ENCODE peak calls at places on chromosomes 16 and 17, in five cellular contexts. A is gastrocnemius medialis, N is GM13977, Y is mesothelial cell of epicardium, G is endodermal cell. D is an unnamed sample.

GRCh38 chr16:55052335-55053070 is 121.8 kb downstream of the IRX5 start:
- DNase-seq in Y (peak), N (no peak), G (peak), A (no peak), D (peak)

GRCh38 chr16:70428178-70428998 is 10.5 kb downstream of the ST3GAL2 start:
- DNase-seq in Y (peak), N (peak), G (peak), A (peak), D (no peak)

GRCh38 chr17:39706921-39707337 is 7.1 kb downstream of the ERBB2 start:
- DNase-seq in G (no peak), Y (no peak), A (no peak), N (no peak), D (no peak)

GRCh38 chr17:3963214-3964201 is 729 bp downstream of the ATP2A3 start:
- DNase-seq in Y (no peak), G (peak), A (no peak), N (peak), D (no peak)

GRCh38 chr16:29717113-29717512 is 28.7 kb downstream of the C16orf54 start:
- DNase-seq in G (no peak), Y (no peak), A (no peak), N (no peak), D (no peak)

GRCh38 chr16:60091076-60091475 is 1357.0 kb upstream of the GOT2 start:
- DNase-seq in Y (no peak), G (no peak), A (no peak), N (no peak), D (no peak)

GRCh38 chr17:34378664-34379101 is 15.7 kb upstream of the CCL1 start:
- DNase-seq in A (no peak), Y (no peak), N (peak), G (peak), D (no peak)

GRCh38 chr17:7836596-7837374 is 2.8 kb downstream of the KDM6B start:
- DNase-seq in N (peak), G (peak), A (peak), Y (peak), D (peak)

GRCh38 chr17:40437095-40437732 is 6.0 kb upstream of the IGFBP4 start:
- DNase-seq in A (no peak), G (no peak), N (no peak), Y (no peak), D (no peak)

GRCh38 chr17:72393553-72393952 is 272.7 kb downstream of the SOX9 start:
- DNase-seq in Y (no peak), A (no peak), N (no peak), G (no peak), D (no peak)

GRCh38 chr16:21235199-21235585 is 1.7 kb downstream of the ANKS4B start:
- DNase-seq in G (no peak), Y (no peak), A (no peak), N (no peak), D (no peak)

GRCh38 chr17:60305141-60305540 is 86.8 kb downstream of the USP32 start:
- DNase-seq in N (no peak), A (no peak), Y (no peak), G (no peak), D (no peak)

GRCh38 chr16:81585785-81586184 is 141.2 kb downstream of the CMIP start:
- DNase-seq in G (peak), N (no peak), Y (no peak), A (no peak), D (no peak)

GRCh38 chr16:67257486-67258159 is 8.8 kb downstream of the SLC9A5 start:
- DNase-seq in Y (no peak), N (no peak), A (no peak), G (no peak), D (no peak)

GRCh38 chr17:77948690-77949114 is 9.8 kb upstream of the TNRC6C start:
- DNase-seq in G (peak), A (no peak), Y (no peak), N (no peak), D (no peak)

GRCh38 chr16:51133691-51134090 is 17.4 kb downstream of the SALL1 start:
- DNase-seq in A (no peak), Y (no peak), N (no peak), G (peak), D (no peak)

GRCh38 chr17:71467719-71468118 is 653.1 kb upstream of the SOX9 start:
- DNase-seq in N (no peak), A (no peak), G (no peak), Y (no peak), D (no peak)

GRCh38 chr17:76501827-76502307 is 644 bp upstream of the RHBDF2 start:
- DNase-seq in N (no peak), Y (no peak), A (no peak), G (no peak), D (no peak)

GRCh38 chr17:61420128-61420527 is 20.5 kb downstream of the TBX2 start:
- DNase-seq in N (no peak), Y (peak), A (no peak), G (no peak), D (no peak)

GRCh38 chr16:64627288-64627687 is 494.6 kb downstream of the CDH11 start:
- DNase-seq in A (no peak), G (peak), N (no peak), Y (no peak), D (no peak)

GRCh38 chr17:58231644-58232043 is 6.7 kb upstream of the LPO start:
- DNase-seq in A (no peak), N (no peak), Y (no peak), G (no peak), D (no peak)

GRCh38 chr17:33284022-33284421 is 9.1 kb downstream of the ASIC2 start:
- DNase-seq in N (no peak), Y (no peak), G (no peak), A (no peak), D (no peak)

GRCh38 chr17:1830288-1830687 is 483 bp downstream of the RPA1 start:
- DNase-seq in N (no peak), G (peak), A (no peak), Y (no peak), D (no peak)

GRCh38 chr17:40909755-40910154 is 24.7 kb upstream of the KRT20 start:
- DNase-seq in A (no peak), Y (no peak), G (no peak), N (no peak), D (no peak)

GRCh38 chr17:32275060-32276042 is 9.7 kb downstream of the RHBDL3 start:
- DNase-seq in N (no peak), G (peak), A (no peak), Y (no peak), D (no peak)

GRCh38 chr17:55709984-55710383 is 12.7 kb downstream of the TMEM100 start:
- DNase-seq in A (peak), Y (no peak), N (no peak), G (peak), D (no peak)

DNA sequence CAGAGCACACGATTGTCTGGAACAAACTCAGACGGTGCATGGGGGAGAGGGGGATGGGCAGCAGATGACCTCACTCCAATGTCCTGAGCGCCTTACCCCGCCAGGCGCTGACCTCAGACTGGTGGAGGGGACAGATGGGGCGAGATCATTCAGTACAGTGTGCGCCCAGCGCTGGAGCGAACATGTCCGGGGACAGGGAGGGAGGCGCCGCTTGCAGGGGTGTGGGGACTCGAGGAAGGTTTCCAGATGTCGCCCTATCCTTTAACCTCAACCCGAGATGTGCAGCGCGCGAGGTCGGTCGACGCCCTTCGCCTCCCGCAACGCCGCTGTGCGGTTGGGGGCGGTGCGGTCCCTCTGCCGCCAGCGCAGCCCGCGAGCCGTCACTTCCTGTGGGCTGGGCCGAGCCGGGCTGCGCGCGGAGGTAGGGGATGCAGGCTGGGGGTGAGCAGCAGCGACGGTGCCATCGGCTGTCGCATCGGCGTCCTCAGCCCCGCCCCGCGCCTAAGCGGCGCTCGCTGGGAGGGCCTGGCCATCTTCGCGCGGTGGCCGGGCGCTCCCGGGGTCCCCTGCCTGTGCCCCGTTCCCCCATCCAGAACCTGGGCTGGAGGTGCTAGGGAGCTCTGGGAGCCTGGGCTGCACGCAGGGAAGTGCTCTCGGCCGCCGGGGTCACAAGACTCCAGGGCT is 5.3 kb upstream of the CDR2L start:
- DNase-seq in A (no peak), Y (peak), N (peak), G (peak), D (no peak)
- TF ChIP-seq CTCF in A (no peak), Y (no peak), N (no peak), G (no peak), D (peak)

GRCh38 chr16:2244301-2244700 is 7.1 kb downstream of the ECI1 start:
- DNase-seq in A (no peak), Y (no peak), N (no peak), G (no peak), D (no peak)
- TF ChIP-seq CTCF in A (no peak), Y (no peak), N (no peak), G (peak), D (peak)

DNA sequence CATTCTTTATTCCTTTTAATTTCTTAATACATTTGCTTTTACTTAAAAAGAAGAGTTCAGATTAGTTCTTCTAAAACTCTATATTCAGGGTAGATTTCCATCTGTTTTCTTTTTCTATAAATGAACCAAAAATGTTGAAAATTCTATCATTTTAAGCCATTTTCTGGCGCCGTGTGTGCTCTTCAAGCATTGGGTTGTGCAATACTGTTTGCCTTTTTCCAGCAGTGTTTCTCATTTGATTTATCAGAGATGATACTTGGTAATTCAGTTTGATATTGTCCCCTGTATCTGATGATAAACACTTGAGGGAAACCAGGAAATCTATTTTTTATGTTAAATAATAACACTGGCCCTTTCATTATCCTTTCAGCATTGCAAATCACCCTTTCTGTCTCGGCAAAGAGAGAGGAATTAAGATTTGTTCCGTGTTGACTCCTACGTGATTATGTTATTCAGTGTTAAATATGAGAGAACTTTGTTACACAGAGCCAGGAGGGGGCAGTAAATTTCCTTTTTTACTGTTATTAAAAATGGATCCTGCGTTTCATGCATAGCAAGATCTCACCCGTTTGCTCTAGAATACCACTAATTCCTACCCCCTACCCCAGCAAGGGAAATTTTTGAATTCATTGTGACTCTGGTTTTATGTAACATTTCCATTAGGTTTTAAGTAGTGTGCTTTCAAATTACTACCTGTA is 606.9 kb upstream of the RBFOX1 start:
- DNase-seq in N (no peak), G (no peak), Y (no peak), A (no peak), D (no peak)
- TF ChIP-seq CTCF in N (no peak), G (peak), Y (peak), A (no peak), D (peak)

GRCh38 chr17:47789611-47790520 is 31.7 kb downstream of the OSBPL7 start:
- DNase-seq in A (no peak), N (peak), Y (peak), G (peak), D (peak)
- TF ChIP-seq CTCF in A (peak), N (peak), Y (no peak), G (peak), D (peak)

GRCh38 chr17:12667299-12667958 is 1.7 kb downstream of the MYOCD start:
- DNase-seq in N (peak), A (no peak), G (peak), Y (no peak), D (no peak)
- TF ChIP-seq CTCF in N (peak), A (no peak), G (peak), Y (peak), D (peak)

DNA sequence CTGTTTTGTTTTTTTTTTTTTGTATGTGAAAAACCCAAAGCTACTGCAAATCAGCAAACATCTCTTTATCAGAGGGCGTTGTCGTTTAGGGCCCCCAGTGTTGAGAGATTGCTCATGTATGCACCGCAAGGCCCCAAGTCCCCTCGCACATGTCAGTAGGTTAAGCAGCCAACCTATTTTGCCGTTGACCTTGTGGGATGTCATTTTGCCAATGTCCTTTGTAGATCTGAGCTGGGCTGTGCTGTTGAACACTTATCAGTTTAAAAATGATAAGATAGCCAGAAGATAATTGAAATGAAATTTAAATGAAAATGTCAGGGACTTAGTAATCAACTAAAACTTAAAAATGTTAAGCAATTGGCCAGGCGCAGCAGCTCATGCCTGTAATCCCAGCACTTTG is 26.2 kb downstream of the ARSG start:
- DNase-seq in A (no peak), N (no peak), Y (no peak), G (no peak), D (no peak)
- TF ChIP-seq CTCF in A (no peak), N (no peak), Y (no peak), G (no peak), D (no peak)

GRCh38 chr16:68592466-68593337 is 52.4 kb upstream of the CDH3 start:
- DNase-seq in N (peak), Y (no peak), A (no peak), G (no peak), D (no peak)
- TF ChIP-seq CTCF in N (peak), Y (no peak), A (no peak), G (peak), D (peak)

GRCh38 chr16:72664480-72665408 is 383.2 kb downstream of the ZFHX3 start:
- DNase-seq in A (peak), N (peak), Y (peak), G (peak), D (peak)
- TF ChIP-seq CTCF in A (no peak), N (no peak), Y (no peak), G (no peak), D (peak)

DNA sequence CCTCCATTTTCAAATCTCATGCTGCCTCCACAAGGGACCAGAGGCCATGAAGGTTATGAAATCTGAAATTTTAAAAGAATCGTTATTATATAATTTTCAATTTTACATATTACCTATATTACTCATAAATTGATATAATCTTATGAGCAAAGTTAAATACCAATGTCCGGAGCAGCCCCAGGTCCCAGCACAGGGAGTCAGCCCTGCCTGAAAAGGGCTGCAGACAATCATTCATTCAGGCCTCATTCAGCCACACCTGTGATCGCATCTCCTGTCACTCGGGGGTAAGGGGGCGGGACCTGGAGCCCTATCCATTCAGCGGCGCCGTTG is 172.5 kb downstream of the AHSP start:
- DNase-seq in Y (no peak), G (no peak), N (peak), A (no peak), D (no peak)
- TF ChIP-seq CTCF in Y (no peak), G (no peak), N (no peak), A (no peak), D (no peak)